ENCODE peak calls at places on chromosomes 7 and 10, in seven cellular contexts. G, J, L, I, E, N and K are unnamed samples.

GRCh38 chr7:130290745-130291144 is 2.2 kb upstream of the CPA4 start:
- DNase-seq in I (no peak), G (no peak), L (peak), N (peak), E (no peak), J (no peak), K (no peak)

GRCh38 chr7:151130741-151131157 is 36.7 kb downstream of the GBX1 start:
- DNase-seq in N (no peak), G (no peak), L (no peak), E (no peak), I (no peak), J (no peak), K (no peak)

GRCh38 chr10:47022311-47023131 is 111.3 kb downstream of the PTPN20 start:
- DNase-seq in E (no peak), I (no peak), J (no peak), G (no peak), L (no peak), N (no peak), K (no peak)

GRCh38 chr10:23417254-23417653 is 21.6 kb upstream of the OTUD1 start:
- DNase-seq in J (no peak), N (no peak), E (no peak), L (no peak), I (no peak), G (no peak), K (no peak)

GRCh38 chr10:79182122-79182521 is 113.4 kb downstream of the ZMIZ1 start:
- DNase-seq in J (no peak), G (no peak), N (no peak), I (no peak), L (no peak), E (no peak), K (no peak)

GRCh38 chr7:92057375-92057774 is 76.9 kb downstream of the CYP51A1 start:
- DNase-seq in I (no peak), J (no peak), E (peak), G (no peak), N (peak), L (no peak), K (no peak)

GRCh38 chr10:86888585-86889381 is 68.6 kb downstream of the MMRN2 start:
- DNase-seq in E (no peak), L (peak), N (peak), I (no peak), G (no peak), J (no peak), K (peak)

GRCh38 chr7:10940748-10941358 is 32.8 kb upstream of the PHF14 start:
- DNase-seq in J (peak), E (peak), G (no peak), L (no peak), N (no peak), I (peak), K (no peak)

GRCh38 chr7:127214956-127215355 is 37.8 kb downstream of the GRM8 start:
- DNase-seq in J (no peak), N (no peak), L (no peak), E (no peak), G (no peak), I (no peak), K (no peak)

GRCh38 chr7:28748934-28749584 is 209.1 kb downstream of the TRIL start:
- DNase-seq in I (no peak), L (no peak), E (peak), G (no peak), N (peak), J (peak), K (peak)

GRCh38 chr10:60967260-60967659 is 23.3 kb upstream of the RHOBTB1 start:
- DNase-seq in E (no peak), L (no peak), N (no peak), G (no peak), I (no peak), J (no peak), K (no peak)

GRCh38 chr7:56051053-56051338 is 248 bp downstream of the PSPH start:
- DNase-seq in J (no peak), E (no peak), G (no peak), I (no peak), N (no peak), L (no peak), K (no peak)

GRCh38 chr7:70426249-70426880 is 705.6 kb upstream of the GALNT17 start:
- DNase-seq in E (no peak), L (no peak), G (no peak), J (no peak), I (no peak), N (no peak), K (peak)

GRCh38 chr10:36712695-36713094 is 412.7 kb upstream of the ANKRD30A start:
- DNase-seq in N (peak), E (no peak), J (no peak), G (no peak), I (no peak), L (no peak), K (no peak)

GRCh38 chr10:56679578-56679977 is 318.5 kb upstream of the ZWINT start:
- DNase-seq in G (no peak), N (no peak), J (no peak), E (no peak), I (no peak), L (no peak), K (no peak)

GRCh38 chr7:41628926-41629325 is 74.0 kb downstream of the INHBA start:
- DNase-seq in I (no peak), G (no peak), E (no peak), N (peak), L (peak), J (no peak), K (no peak)

GRCh38 chr10:62734781-62735463 is 69.6 kb upstream of the ADO start:
- DNase-seq in N (no peak), J (no peak), E (no peak), G (no peak), I (no peak), L (no peak), K (no peak)

GRCh38 chr10:49625411-49625810 is 11.6 kb downstream of the CHAT start:
- DNase-seq in J (no peak), G (no peak), L (no peak), E (no peak), N (no peak), I (no peak), K (no peak)

GRCh38 chr10:97006364-97006763 is 174.3 kb downstream of the LCOR start:
- DNase-seq in J (no peak), E (no peak), G (no peak), N (no peak), I (no peak), L (no peak), K (no peak)